ENCODE peak calls at places on chromosome 4, in four cellular contexts. F is GM12878; Y is brain microvascular endothelial cell; S is activated CD4-positive, alpha-beta T cell treated with anti-CD3 and anti-CD28 coated beads, Interleukin-2, amount 50 U/mL, for 1 hour. U is an unnamed sample.
A peak's percentile ranks its signal among the peaks of the same experiment; 100 is the strongest.

GRCh38 chr4:16916719-16917337 is 18.4 kb upstream of the LDB2 start:
- DNase-seq in S (peak; percentile 58), Y (peak; percentile 33), F (peak; percentile 47), U (peak; percentile 52)

GRCh38 chr4:89039735-89040338 is 17.1 kb downstream of the FAM13A start:
- DNase-seq in Y (no peak), F (no peak), S (no peak), U (no peak)

GRCh38 chr4:47668810-47669408 is 169.0 kb downstream of the CORIN start:
- DNase-seq in F (no peak), Y (peak; percentile 53), S (peak; percentile 1), U (peak; percentile 21)

GRCh38 chr4:2797188-2797544 is 4.3 kb downstream of the SH3BP2 start:
- DNase-seq in Y (no peak), F (no peak), S (no peak), U (no peak)

GRCh38 chr4:48683784-48684666 is 96.1 kb downstream of the FRYL start:
- DNase-seq in Y (no peak), F (no peak), S (no peak), U (no peak)

GRCh38 chr4:156774422-156774821 is 197.2 kb downstream of the PDGFC start:
- DNase-seq in F (no peak), Y (peak; percentile 90), S (no peak), U (peak; percentile 75)

GRCh38 chr4:126799971-126800722 is 832.6 kb upstream of the INTU start:
- DNase-seq in S (no peak), Y (no peak), F (no peak), U (no peak)

GRCh38 chr4:158295053-158295452 is 84.8 kb downstream of the TMEM144 start:
- DNase-seq in S (no peak), F (no peak), Y (no peak), U (no peak)

GRCh38 chr4:74037076-74037475 is 1.4 kb downstream of the CXCL3 start:
- DNase-seq in F (no peak), S (no peak), Y (no peak), U (no peak)

GRCh38 chr4:9970399-9971011 is 50.8 kb downstream of the SLC2A9 start:
- DNase-seq in S (no peak), F (peak; percentile 41), Y (no peak), U (no peak)

GRCh38 chr4:1205641-1206298 is 33.4 kb upstream of the SPON2 start:
- DNase-seq in Y (no peak), F (no peak), S (no peak), U (no peak)

GRCh38 chr4:107825072-107825789 is 499 bp downstream of the SGMS2 start:
- DNase-seq in S (no peak), F (no peak), Y (peak; percentile 29), U (peak; percentile 37)

GRCh38 chr4:5782829-5783476 is 72.0 kb downstream of the EVC start:
- DNase-seq in S (no peak), F (no peak), Y (no peak), U (no peak)

GRCh38 chr4:110059556-110060191 is 138.7 kb downstream of the ELOVL6 start:
- DNase-seq in S (no peak), F (peak; percentile 54), Y (no peak), U (no peak)